ENCODE peak calls at places on chromosomes 7 and 10, in six cellular contexts. One of them, this sample, is unnamed.

GRCh38 chr7:90948085-90948484 is 316.1 kb upstream of the FZD1 start:
- DNase-seq in stomach: no peak
- DNase-seq in RPMI8226: no peak
- DNase-seq in C1 segment of cervical spinal cord: no peak
- DNase-seq in Right ventricle myocardium superior: no peak
- DNase-seq in T-helper 2 cell: no peak
- DNase-seq in this sample: no peak

GRCh38 chr10:73819513-73820093 is 8.2 kb upstream of the NDST2 start:
- DNase-seq in Right ventricle myocardium superior: peak; percentile 71
- DNase-seq in T-helper 2 cell: no peak
- DNase-seq in RPMI8226: no peak
- DNase-seq in C1 segment of cervical spinal cord: no peak
- DNase-seq in stomach: peak; percentile 94
- DNase-seq in this sample: peak; percentile 84

GRCh38 chr7:139828880-139829653 is at the start of gene TBXAS1:
- DNase-seq in RPMI8226: peak; percentile 20
- DNase-seq in Right ventricle myocardium superior: no peak
- DNase-seq in T-helper 2 cell: peak; percentile 71
- DNase-seq in stomach: peak; percentile 48
- DNase-seq in C1 segment of cervical spinal cord: no peak
- DNase-seq in this sample: peak; percentile 57

GRCh38 chr10:30387646-30388243 is 38.7 kb upstream of the MTPAP start:
- DNase-seq in Right ventricle myocardium superior: no peak
- DNase-seq in RPMI8226: peak; percentile 37
- DNase-seq in T-helper 2 cell: no peak
- DNase-seq in stomach: no peak
- DNase-seq in C1 segment of cervical spinal cord: no peak
- DNase-seq in this sample: no peak

GRCh38 chr7:149869867-149870266 is 3.9 kb upstream of the ATP6V0E2 start:
- DNase-seq in RPMI8226: no peak
- DNase-seq in C1 segment of cervical spinal cord: no peak
- DNase-seq in stomach: no peak
- DNase-seq in Right ventricle myocardium superior: no peak
- DNase-seq in T-helper 2 cell: peak; percentile 94
- DNase-seq in this sample: no peak

GRCh38 chr7:32659853-32660252 is 164.6 kb downstream of the AVL9 start:
- DNase-seq in Right ventricle myocardium superior: no peak
- DNase-seq in C1 segment of cervical spinal cord: no peak
- DNase-seq in stomach: no peak
- DNase-seq in RPMI8226: no peak
- DNase-seq in T-helper 2 cell: no peak
- DNase-seq in this sample: no peak

GRCh38 chr7:130940326-130940725 is 206.3 kb upstream of the KLF14 start:
- DNase-seq in RPMI8226: no peak
- DNase-seq in Right ventricle myocardium superior: no peak
- DNase-seq in C1 segment of cervical spinal cord: no peak
- DNase-seq in stomach: no peak
- DNase-seq in T-helper 2 cell: no peak
- DNase-seq in this sample: no peak

GRCh38 chr7:20299647-20300312 is 30.9 kb upstream of the ITGB8 start:
- DNase-seq in T-helper 2 cell: no peak
- DNase-seq in Right ventricle myocardium superior: no peak
- DNase-seq in C1 segment of cervical spinal cord: no peak
- DNase-seq in RPMI8226: peak; percentile 9
- DNase-seq in stomach: no peak
- DNase-seq in this sample: no peak

GRCh38 chr10:112288526-112288925 is 5.3 kb downstream of the TECTB start:
- DNase-seq in stomach: no peak
- DNase-seq in Right ventricle myocardium superior: no peak
- DNase-seq in C1 segment of cervical spinal cord: no peak
- DNase-seq in T-helper 2 cell: no peak
- DNase-seq in RPMI8226: no peak
- DNase-seq in this sample: no peak

GRCh38 chr7:116769541-116769940 is 92.8 kb upstream of the CAPZA2 start:
- DNase-seq in Right ventricle myocardium superior: no peak
- DNase-seq in C1 segment of cervical spinal cord: no peak
- DNase-seq in stomach: no peak
- DNase-seq in RPMI8226: no peak
- DNase-seq in T-helper 2 cell: no peak
- DNase-seq in this sample: no peak

GRCh38 chr7:49417034-49417433 is 356.4 kb upstream of the VWC2 start:
- DNase-seq in RPMI8226: no peak
- DNase-seq in Right ventricle myocardium superior: no peak
- DNase-seq in T-helper 2 cell: peak; percentile 30
- DNase-seq in stomach: no peak
- DNase-seq in C1 segment of cervical spinal cord: no peak
- DNase-seq in this sample: no peak

GRCh38 chr7:106284516-106285050 is at the start of gene NAMPT:
- DNase-seq in stomach: peak; percentile 59
- DNase-seq in C1 segment of cervical spinal cord: no peak
- DNase-seq in Right ventricle myocardium superior: no peak
- DNase-seq in T-helper 2 cell: peak; percentile 60
- DNase-seq in RPMI8226: peak; percentile 62
- DNase-seq in this sample: peak; percentile 60

GRCh38 chr10:81963606-81964005 is 88.6 kb downstream of the NRG3 start:
- DNase-seq in Right ventricle myocardium superior: no peak
- DNase-seq in stomach: no peak
- DNase-seq in C1 segment of cervical spinal cord: no peak
- DNase-seq in RPMI8226: no peak
- DNase-seq in T-helper 2 cell: no peak
- DNase-seq in this sample: no peak

GRCh38 chr7:116692599-116693308 is 20.8 kb downstream of the MET start:
- DNase-seq in C1 segment of cervical spinal cord: no peak
- DNase-seq in Right ventricle myocardium superior: no peak
- DNase-seq in stomach: no peak
- DNase-seq in T-helper 2 cell: no peak
- DNase-seq in RPMI8226: peak; percentile 46
- DNase-seq in this sample: no peak

GRCh38 chr7:1937252-1937605 is 267.2 kb downstream of the ELFN1 start:
- DNase-seq in T-helper 2 cell: no peak
- DNase-seq in Right ventricle myocardium superior: peak; percentile 32
- DNase-seq in C1 segment of cervical spinal cord: no peak
- DNase-seq in stomach: no peak
- DNase-seq in RPMI8226: no peak
- DNase-seq in this sample: no peak

GRCh38 chr10:67492317-67493019 is 203.5 kb downstream of the CTNNA3 start:
- DNase-seq in stomach: no peak
- DNase-seq in RPMI8226: no peak
- DNase-seq in Right ventricle myocardium superior: no peak
- DNase-seq in C1 segment of cervical spinal cord: no peak
- DNase-seq in T-helper 2 cell: no peak
- DNase-seq in this sample: no peak

GRCh38 chr7:786472-787255 is 45.6 kb upstream of the SUN1 start:
- DNase-seq in C1 segment of cervical spinal cord: no peak
- DNase-seq in stomach: peak; percentile 80
- DNase-seq in T-helper 2 cell: peak; percentile 50
- DNase-seq in Right ventricle myocardium superior: peak; percentile 85
- DNase-seq in RPMI8226: peak; percentile 55
- DNase-seq in this sample: peak; percentile 84

GRCh38 chr10:23316406-23316805 is 28.2 kb downstream of the C10orf67 start:
- DNase-seq in Right ventricle myocardium superior: no peak
- DNase-seq in T-helper 2 cell: no peak
- DNase-seq in C1 segment of cervical spinal cord: no peak
- DNase-seq in stomach: no peak
- DNase-seq in RPMI8226: no peak
- DNase-seq in this sample: no peak

GRCh38 chr7:119733480-119733879 is 539.5 kb upstream of the KCND2 start:
- DNase-seq in RPMI8226: no peak
- DNase-seq in Right ventricle myocardium superior: no peak
- DNase-seq in C1 segment of cervical spinal cord: no peak
- DNase-seq in stomach: no peak
- DNase-seq in T-helper 2 cell: no peak
- DNase-seq in this sample: no peak

GRCh38 chr10:49610015-49610734 is at the start of gene SLC18A3:
- DNase-seq in T-helper 2 cell: no peak
- DNase-seq in stomach: no peak
- DNase-seq in Right ventricle myocardium superior: no peak
- DNase-seq in C1 segment of cervical spinal cord: no peak
- DNase-seq in RPMI8226: no peak
- DNase-seq in this sample: no peak

GRCh38 chr10:30645340-30645827 is 15.8 kb upstream of the LYZL2 start:
- DNase-seq in stomach: no peak
- DNase-seq in Right ventricle myocardium superior: peak; percentile 41
- DNase-seq in RPMI8226: peak; percentile 43
- DNase-seq in T-helper 2 cell: peak; percentile 47
- DNase-seq in C1 segment of cervical spinal cord: no peak
- DNase-seq in this sample: no peak

GRCh38 chr10:7045891-7046599 is 364.8 kb downstream of the SFMBT2 start:
- DNase-seq in Right ventricle myocardium superior: no peak
- DNase-seq in RPMI8226: no peak
- DNase-seq in C1 segment of cervical spinal cord: no peak
- DNase-seq in T-helper 2 cell: peak; percentile 92
- DNase-seq in stomach: no peak
- DNase-seq in this sample: peak; percentile 10

GRCh38 chr7:117296066-117296465 is 26.8 kb downstream of the WNT2 start:
- DNase-seq in RPMI8226: no peak
- DNase-seq in C1 segment of cervical spinal cord: no peak
- DNase-seq in Right ventricle myocardium superior: no peak
- DNase-seq in stomach: no peak
- DNase-seq in T-helper 2 cell: no peak
- DNase-seq in this sample: no peak

GRCh38 chr10:18406136-18406535 is 245.3 kb downstream of the NSUN6 start:
- DNase-seq in C1 segment of cervical spinal cord: no peak
- DNase-seq in T-helper 2 cell: no peak
- DNase-seq in stomach: no peak
- DNase-seq in RPMI8226: no peak
- DNase-seq in Right ventricle myocardium superior: no peak
- DNase-seq in this sample: no peak

GRCh38 chr7:47383064-47383463 is 198.8 kb downstream of the TNS3 start:
- DNase-seq in T-helper 2 cell: no peak
- DNase-seq in stomach: peak; percentile 16
- DNase-seq in C1 segment of cervical spinal cord: no peak
- DNase-seq in Right ventricle myocardium superior: no peak
- DNase-seq in RPMI8226: no peak
- DNase-seq in this sample: peak; percentile 6

GRCh38 chr10:122143238-122143841 is 127.8 kb upstream of the BTBD16 start:
- DNase-seq in C1 segment of cervical spinal cord: no peak
- DNase-seq in Right ventricle myocardium superior: no peak
- DNase-seq in RPMI8226: no peak
- DNase-seq in stomach: no peak
- DNase-seq in T-helper 2 cell: no peak
- DNase-seq in this sample: no peak

GRCh38 chr7:159047536-159047935 is 97.1 kb downstream of the VIPR2 start:
- DNase-seq in Right ventricle myocardium superior: no peak
- DNase-seq in RPMI8226: no peak
- DNase-seq in T-helper 2 cell: no peak
- DNase-seq in C1 segment of cervical spinal cord: no peak
- DNase-seq in stomach: no peak
- DNase-seq in this sample: no peak

GRCh38 chr10:95262763-95263518 is 27.9 kb downstream of the PDLIM1 start:
- DNase-seq in T-helper 2 cell: no peak
- DNase-seq in C1 segment of cervical spinal cord: no peak
- DNase-seq in Right ventricle myocardium superior: no peak
- DNase-seq in RPMI8226: no peak
- DNase-seq in stomach: no peak
- DNase-seq in this sample: no peak

GRCh38 chr10:71921319-71922027 is 42.7 kb upstream of the CHST3 start:
- DNase-seq in RPMI8226: no peak
- DNase-seq in T-helper 2 cell: no peak
- DNase-seq in Right ventricle myocardium superior: peak; percentile 88
- DNase-seq in stomach: no peak
- DNase-seq in C1 segment of cervical spinal cord: no peak
- DNase-seq in this sample: peak; percentile 37

GRCh38 chr7:3880221-3880935 is 579.3 kb downstream of the SDK1 start:
- DNase-seq in Right ventricle myocardium superior: no peak
- DNase-seq in C1 segment of cervical spinal cord: no peak
- DNase-seq in RPMI8226: peak; percentile 84
- DNase-seq in stomach: no peak
- DNase-seq in T-helper 2 cell: no peak
- DNase-seq in this sample: no peak